ENCODE peak calls at places on chromosomes 12 and 14, in eight cellular contexts. Z is choroid plexus epithelial cell; J is HFF-Myc; K is GM12865; M is activated CD8-positive, alpha-beta T cell treated with anti-CD3 and anti-CD28 coated beads for 36 hours; Q is Peyer's patch; W is uterus; T is fibroblast of mammary gland. A is an unnamed sample.

GRCh38 chr12:124005736-124006581 is 32.9 kb downstream of the ZNF664 start:
- DNase-seq in Q (no peak), J (no peak), W (no peak), T (no peak), K (peak), M (peak), Z (no peak), A (peak)

GRCh38 chr12:85280138-85280983 is at the start of gene ALX1:
- DNase-seq in Q (peak), K (no peak), Z (peak), M (no peak), J (peak), W (peak), T (peak), A (peak)

GRCh38 chr12:71935594-71935993 is 3.1 kb upstream of the TPH2 start:
- DNase-seq in M (no peak), J (no peak), K (peak), Q (no peak), T (no peak), W (no peak), Z (no peak), A (peak)

GRCh38 chr12:101759396-101760047 is 20.3 kb upstream of the SYCP3 start:
- DNase-seq in T (peak), Q (no peak), M (no peak), J (peak), Z (peak), K (peak), W (no peak), A (peak)

GRCh38 chr14:79896009-79896408 is 315.3 kb downstream of the DIO2 start:
- DNase-seq in T (peak), M (no peak), Q (no peak), Z (peak), J (no peak), K (no peak), W (no peak), A (no peak)

GRCh38 chr12:23564454-23564853 is 385.0 kb downstream of the SOX5 start:
- DNase-seq in K (no peak), Q (no peak), M (no peak), T (no peak), Z (no peak), J (no peak), W (no peak), A (no peak)

GRCh38 chr14:101705733-101706508 is 55.6 kb upstream of the PPP2R5C start:
- DNase-seq in W (no peak), J (no peak), K (peak), M (peak), Q (peak), Z (peak), T (no peak), A (peak)

GRCh38 chr12:45615268-45615667 is 114.2 kb upstream of the ARID2 start:
- DNase-seq in K (no peak), W (no peak), Q (no peak), T (peak), Z (peak), J (peak), M (no peak), A (no peak)

GRCh38 chr14:66017960-66018359 is 468.2 kb upstream of the CCDC196 start:
- DNase-seq in M (no peak), T (no peak), W (no peak), K (no peak), J (peak), Z (no peak), Q (no peak), A (no peak)

GRCh38 chr12:95548056-95548538 is 3.2 kb downstream of the USP44 start:
- DNase-seq in J (no peak), K (no peak), M (peak), Q (peak), T (peak), W (peak), Z (no peak), A (peak)

GRCh38 chr12:123395236-123395635 is 11.3 kb downstream of the KMT5A start:
- DNase-seq in Z (no peak), K (no peak), M (no peak), Q (no peak), J (no peak), W (no peak), T (no peak), A (no peak)

GRCh38 chr14:89775161-89775560 is 179.4 kb downstream of the EFCAB11 start:
- DNase-seq in M (no peak), Z (no peak), W (no peak), Q (no peak), T (peak), J (no peak), K (no peak), A (no peak)

GRCh38 chr14:96565811-96566210 is 63.6 kb downstream of the PAPOLA start:
- DNase-seq in J (no peak), Q (no peak), M (no peak), Z (no peak), W (no peak), T (no peak), K (no peak), A (no peak)

GRCh38 chr12:66550626-66551025 is 128.2 kb downstream of the GRIP1 start:
- DNase-seq in W (no peak), Q (no peak), M (no peak), K (no peak), Z (peak), T (no peak), J (no peak), A (no peak)

GRCh38 chr12:110564471-110564991 is 18.6 kb downstream of the PPTC7 start:
- DNase-seq in M (no peak), Z (no peak), J (no peak), Q (no peak), K (no peak), T (no peak), W (no peak), A (no peak)

GRCh38 chr14:83467811-83468210 is 1934.2 kb upstream of the SEL1L start:
- DNase-seq in Q (no peak), K (no peak), T (no peak), M (no peak), W (no peak), J (peak), Z (peak), A (no peak)

GRCh38 chr12:113096675-113097461 is 38.7 kb downstream of the RASAL1 start:
- DNase-seq in M (no peak), K (no peak), W (no peak), T (no peak), J (no peak), Q (no peak), Z (no peak), A (no peak)

GRCh38 chr12:74689071-74689655 is 151.5 kb downstream of the ATXN7L3B start:
- DNase-seq in J (peak), Z (peak), K (peak), T (peak), Q (no peak), W (no peak), M (no peak), A (no peak)

GRCh38 chr12:11576104-11576503 is 73.4 kb upstream of the ETV6 start:
- DNase-seq in M (peak), T (peak), J (peak), Q (no peak), W (no peak), K (peak), Z (peak), A (no peak)

GRCh38 chr12:2456122-2456812 is 338.5 kb upstream of the FKBP4 start:
- DNase-seq in Q (no peak), K (no peak), M (no peak), Z (no peak), J (no peak), T (no peak), W (no peak), A (no peak)

GRCh38 chr12:114684098-114684869 is at the start of gene TBX3:
- DNase-seq in K (peak), W (peak), Q (peak), T (peak), Z (peak), M (peak), J (peak), A (peak)

GRCh38 chr14:47454025-47454424 is 221.4 kb downstream of the MDGA2 start:
- DNase-seq in W (no peak), K (no peak), J (no peak), T (no peak), Q (no peak), Z (no peak), M (no peak), A (no peak)

GRCh38 chr12:13293086-13293485 is 96.6 kb downstream of the EMP1 start:
- DNase-seq in J (no peak), Q (no peak), W (no peak), K (no peak), T (peak), Z (peak), M (no peak), A (no peak)

GRCh38 chr14:103070971-103071542 is 13.0 kb upstream of the LBHD2 start:
- DNase-seq in M (no peak), K (no peak), Z (no peak), J (no peak), Q (peak), W (no peak), T (no peak), A (no peak)

GRCh38 chr14:56004807-56005579 is 113.2 kb upstream of the PELI2 start:
- DNase-seq in J (peak), T (peak), M (peak), Z (peak), W (peak), Q (peak), K (peak), A (peak)

GRCh38 chr12:27434673-27435565 is 11.6 kb upstream of the SMCO2 start:
- DNase-seq in T (peak), J (no peak), W (no peak), Z (peak), K (peak), M (peak), Q (no peak), A (peak)

GRCh38 chr12:110366474-110367208 is 36.9 kb downstream of the ANAPC7 start:
- DNase-seq in M (no peak), K (no peak), Z (no peak), Q (no peak), T (no peak), W (no peak), J (no peak), A (no peak)

GRCh38 chr12:54419088-54419887 is at the start of gene ITGA5:
- DNase-seq in K (no peak), Q (no peak), W (peak), M (peak), Z (no peak), T (peak), J (no peak), A (peak)

GRCh38 chr14:55254581-55254980 is 16.6 kb upstream of the FBXO34 start:
- DNase-seq in Q (no peak), Z (no peak), J (no peak), K (no peak), W (no peak), M (no peak), T (no peak), A (no peak)

GRCh38 chr12:113259499-113259953 is 38.3 kb downstream of the TPCN1 start:
- DNase-seq in W (peak), T (peak), J (peak), Z (peak), K (no peak), Q (peak), M (no peak), A (no peak)

GRCh38 chr14:23301288-23301968 is 1.2 kb downstream of the PPP1R3E start:
- DNase-seq in Z (peak), Q (peak), W (peak), T (peak), J (peak), M (peak), K (peak), A (peak)

GRCh38 chr12:40566246-40566645 is 126.0 kb upstream of the CNTN1 start:
- DNase-seq in J (no peak), T (no peak), W (no peak), Z (no peak), M (no peak), Q (no peak), K (no peak), A (no peak)

GRCh38 chr12:16100206-16100605 is 177.3 kb downstream of the SLC15A5 start:
- DNase-seq in K (no peak), Q (no peak), T (no peak), M (no peak), W (no peak), J (no peak), Z (no peak), A (no peak)

GRCh38 chr12:16093825-16094224 is 182.7 kb downstream of the DERA start:
- DNase-seq in Z (no peak), W (no peak), Q (no peak), M (no peak), J (no peak), K (no peak), T (no peak), A (no peak)

GRCh38 chr12:16096273-16096849 is 181.1 kb downstream of the SLC15A5 start:
- DNase-seq in K (no peak), M (no peak), J (no peak), T (no peak), Z (no peak), W (no peak), Q (no peak), A (no peak)

GRCh38 chr12:16094437-16094836 is 183.0 kb downstream of the SLC15A5 start:
- DNase-seq in K (no peak), W (no peak), Z (no peak), J (no peak), Q (no peak), T (no peak), M (no peak), A (no peak)

DNA sequence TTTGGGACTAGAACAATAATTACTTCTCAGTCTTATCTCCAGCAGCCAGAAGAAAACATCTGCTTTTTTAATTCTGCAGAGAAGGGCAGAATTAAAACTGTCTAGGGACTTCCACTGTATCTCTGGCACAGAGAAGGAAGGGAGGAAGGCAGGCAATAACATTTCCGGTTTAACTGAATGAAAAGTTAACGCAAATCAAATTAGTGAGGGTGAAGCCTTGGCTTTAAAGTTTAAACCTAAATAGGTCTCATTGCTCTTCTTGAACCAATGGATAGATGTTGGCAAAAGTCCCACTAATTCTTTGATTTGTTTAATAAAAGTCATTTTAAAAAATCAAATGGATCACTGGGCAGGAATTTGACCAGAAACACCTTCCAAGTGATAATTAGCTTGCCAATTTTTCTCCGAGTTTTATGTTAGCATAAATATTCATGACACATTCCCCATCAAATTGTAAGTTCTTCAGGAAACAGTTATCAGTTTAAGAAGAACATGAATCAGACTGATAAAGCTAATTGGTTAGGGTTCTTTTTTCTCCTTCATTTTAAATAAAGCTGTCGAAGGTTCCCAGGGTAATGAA is 181.9 kb downstream of the SLC15A5 start:
- DNase-seq in T (no peak), Z (no peak), Q (no peak), M (no peak), W (no peak), J (no peak), K (no peak), A (no peak)
- TF ChIP-seq CTCF in T (no peak), Z (no peak), Q (no peak), M (no peak), W (no peak), J (no peak), K (no peak), A (no peak)

DNA sequence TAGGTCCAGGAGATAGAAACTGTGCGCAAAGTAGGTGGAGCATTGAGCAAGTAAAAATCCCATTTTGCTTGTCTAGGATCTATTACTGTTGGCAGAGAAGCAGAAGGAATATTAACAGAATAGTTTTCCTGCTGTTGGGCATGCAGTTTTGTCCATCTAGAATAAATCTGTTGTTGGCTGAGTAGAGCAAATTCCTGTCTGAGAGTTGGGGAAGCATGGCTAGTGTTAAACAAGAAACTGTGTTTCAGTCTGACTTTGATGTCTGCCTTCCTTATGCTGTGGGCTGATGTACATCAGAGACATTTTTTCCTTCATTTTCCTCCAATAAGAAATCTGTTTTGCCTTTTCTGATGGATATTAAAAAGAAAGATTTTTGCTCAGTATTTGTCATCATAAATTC is 98.2 kb downstream of the RAD52 start:
- DNase-seq in W (no peak), K (no peak), Q (no peak), T (peak), Z (peak), M (no peak), J (no peak), A (no peak)
- TF ChIP-seq CTCF in W (no peak), K (no peak), Q (no peak), T (no peak), Z (no peak), M (no peak), J (no peak), A (no peak)

GRCh38 chr12:122137681-122138080 is 36.3 kb downstream of the IL31 start:
- DNase-seq in Z (no peak), T (no peak), Q (no peak), K (no peak), M (no peak), J (no peak), W (no peak), A (no peak)
- TF ChIP-seq CTCF in Z (no peak), T (no peak), Q (no peak), K (no peak), M (no peak), J (no peak), W (no peak), A (no peak)

DNA sequence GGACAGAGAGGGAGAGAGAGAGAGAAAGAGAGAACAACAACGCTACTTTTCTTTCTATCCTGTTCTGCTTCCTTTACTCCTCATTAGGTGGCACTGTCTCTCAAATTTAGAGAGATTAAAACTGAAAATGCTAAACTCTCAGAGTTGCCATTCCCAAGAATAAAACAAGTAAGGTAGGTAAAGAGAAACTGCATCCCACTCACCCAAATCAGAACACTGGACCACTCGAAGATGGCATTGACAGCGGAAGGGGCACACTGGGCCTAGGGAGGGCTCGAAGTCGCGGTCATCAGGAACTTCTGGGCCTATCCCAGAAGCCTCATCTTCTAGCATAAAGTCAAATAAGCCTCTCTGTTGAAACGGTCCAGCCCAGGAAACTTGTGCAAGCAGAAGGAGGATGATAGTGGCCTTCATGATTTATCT is 4.5 kb downstream of the DCN start:
- DNase-seq in T (peak), Z (peak), W (peak), M (no peak), J (no peak), Q (peak), K (no peak), A (no peak)
- TF ChIP-seq CTCF in T (peak), Z (peak), W (peak), M (peak), J (peak), Q (no peak), K (peak), A (no peak)

DNA sequence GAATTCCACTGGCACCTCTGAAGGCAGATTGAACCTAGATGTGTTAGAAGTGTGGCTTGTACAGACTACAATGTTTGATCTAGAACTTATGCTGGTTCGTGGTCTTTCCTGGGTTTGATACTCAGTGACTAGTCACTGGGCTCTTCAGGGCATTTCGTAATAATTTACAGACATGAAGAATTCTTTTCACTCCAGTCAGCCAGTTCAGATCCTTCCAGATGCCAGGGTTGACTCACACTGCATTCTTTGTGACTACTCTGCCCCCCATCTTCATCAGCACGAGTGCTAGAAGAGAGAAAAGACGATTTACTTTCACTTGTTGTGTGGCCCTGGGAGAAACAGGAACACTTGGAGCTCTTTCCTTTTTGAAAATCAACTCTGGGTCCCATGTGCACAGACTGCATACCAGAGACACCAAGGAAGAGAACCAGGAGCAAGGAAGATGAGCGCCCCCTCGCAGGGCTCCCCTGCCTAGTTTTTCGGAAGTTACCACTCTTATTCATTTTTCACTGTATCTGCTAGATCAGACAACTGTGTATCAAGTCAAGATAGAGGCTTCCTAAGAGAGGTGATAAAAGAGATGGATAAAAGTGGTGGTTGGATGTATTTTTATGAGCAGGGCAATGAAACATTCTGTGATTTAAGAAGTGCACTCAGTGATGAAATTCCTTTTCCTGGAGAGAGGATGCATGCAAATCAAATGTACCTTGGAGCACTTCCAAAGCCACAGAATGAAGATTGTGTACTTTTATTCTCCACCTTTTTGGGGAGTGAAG is 33.5 kb upstream of the EVL start:
- DNase-seq in J (peak), W (peak), K (no peak), Q (no peak), T (peak), Z (peak), M (no peak), A (no peak)
- TF ChIP-seq CTCF in J (no peak), W (no peak), K (no peak), Q (no peak), T (no peak), Z (peak), M (no peak), A (no peak)

GRCh38 chr14:30751646-30752416 is 122.5 kb upstream of the COCH start:
- DNase-seq in K (peak), Q (no peak), Z (no peak), W (no peak), M (peak), T (no peak), J (no peak), A (no peak)
- TF ChIP-seq CTCF in K (no peak), Q (no peak), Z (no peak), W (no peak), M (no peak), T (no peak), J (no peak), A (no peak)

A was measured in GM20000.